ENCODE peak calls at places on chromosomes 3 and 15, in six cellular contexts. A, E, P, Z, Y and H are unnamed samples. For H3K36me3 and H3K27me3, the result is how much of the 10 kb centered on the place peaks cover.

GRCh38 chr15:81235781-81236507 is 39.3 kb downstream of the IL16 start:
- DNase-seq in Z (no peak), Y (no peak), P (peak), E (peak), A (no peak), H (no peak)

GRCh38 chr3:64293121-64293520 is 67.9 kb upstream of the PRICKLE2 start:
- DNase-seq in A (no peak), E (no peak), Y (no peak), P (no peak), Z (no peak), H (no peak)

GRCh38 chr15:63094495-63094931 is 27.1 kb upstream of the LACTB start:
- DNase-seq in Y (no peak), Z (no peak), P (no peak), E (no peak), A (no peak), H (no peak)

GRCh38 chr3:57157666-57158065 is 7.5 kb downstream of the IL17RD start:
- DNase-seq in Y (no peak), Z (no peak), P (no peak), E (no peak), A (no peak), H (no peak)

GRCh38 chr15:79769933-79770332 is 126.9 kb downstream of the MTHFS start:
- DNase-seq in Z (no peak), Y (no peak), E (no peak), A (no peak), P (no peak), H (no peak)

GRCh38 chr3:81554805-81555204 is 206.6 kb downstream of the GBE1 start:
- DNase-seq in Z (no peak), Y (peak), A (peak), E (no peak), P (no peak), H (no peak)

GRCh38 chr15:64112077-64112772 is 16.4 kb downstream of the SNX1 start:
- DNase-seq in Y (no peak), A (no peak), Z (no peak), E (no peak), P (no peak), H (no peak)

GRCh38 chr15:45276851-45277250 is 24.8 kb downstream of the SLC28A2 start:
- DNase-seq in A (peak), E (no peak), Z (no peak), P (no peak), Y (no peak), H (peak)

GRCh38 chr3:141379250-141379872 is 11.1 kb downstream of the ZBTB38 start:
- DNase-seq in P (no peak), A (no peak), Z (no peak), E (no peak), Y (no peak), H (no peak)

GRCh38 chr3:159766563-159767185 is 222.0 kb upstream of the IL12A start:
- DNase-seq in Y (peak), P (no peak), E (no peak), A (peak), Z (no peak), H (peak)

GRCh38 chr3:48410205-48411040 is 19.5 kb downstream of the PLXNB1 start:
- DNase-seq in Z (no peak), A (no peak), P (no peak), E (no peak), Y (peak), H (peak)

GRCh38 chr3:5411786-5412185 is 224.3 kb downstream of the EDEM1 start:
- DNase-seq in E (no peak), A (no peak), P (no peak), Y (no peak), Z (no peak), H (no peak)

GRCh38 chr3:56939759-56940323 is 120.6 kb upstream of the SPATA12 start:
- DNase-seq in P (no peak), E (no peak), A (peak), Y (no peak), Z (no peak), H (peak)

GRCh38 chr3:82581350-82581749 is 819.9 kb upstream of the GBE1 start:
- DNase-seq in E (no peak), Z (no peak), Y (no peak), A (peak), P (no peak), H (peak)

GRCh38 chr3:175493296-175493695 is 634.2 kb downstream of the NAALADL2 start:
- DNase-seq in P (no peak), Z (no peak), Y (no peak), A (no peak), E (no peak), H (no peak)

GRCh38 chr3:23272820-23273219 is 69.7 kb downstream of the UBE2E2 start:
- DNase-seq in Z (no peak), Y (no peak), A (no peak), P (no peak), E (no peak), H (no peak)

GRCh38 chr3:124276863-124277515 is 285.1 kb upstream of the ROPN1 start:
- DNase-seq in E (no peak), Z (no peak), Y (peak), A (no peak), P (no peak), H (no peak)

GRCh38 chr15:38398134-38398533 is 55.8 kb upstream of the FAM98B start:
- DNase-seq in E (no peak), P (peak), Z (peak), A (no peak), Y (no peak), H (no peak)

GRCh38 chr3:8416965-8417364 is 84.7 kb upstream of the LMCD1 start:
- DNase-seq in A (peak), Y (no peak), E (peak), Z (peak), P (no peak), H (no peak)

GRCh38 chr3:23992051-23992628 is 47.1 kb downstream of the NR1D2 start:
- DNase-seq in Y (no peak), A (peak), E (no peak), Z (no peak), P (no peak), H (no peak)

GRCh38 chr15:60972301-60972700 is 256.8 kb downstream of the RORA start:
- DNase-seq in P (peak), Y (no peak), E (no peak), Z (no peak), A (no peak), H (no peak)

GRCh38 chr15:51281368-51281967 is 56.9 kb downstream of the CYP19A1 start:
- DNase-seq in Z (peak), P (no peak), Y (peak), E (peak), A (peak), H (peak)

GRCh38 chr15:34119291-34119690 is 17.4 kb downstream of the PGBD4 start:
- DNase-seq in Z (no peak), Y (no peak), E (no peak), P (no peak), A (no peak), H (no peak)

GRCh38 chr3:23019596-23020300 is 183.4 kb upstream of the UBE2E2 start:
- DNase-seq in Y (no peak), E (no peak), Z (no peak), A (no peak), P (no peak), H (no peak)

GRCh38 chr3:76024640-76025039 is 239.3 kb upstream of the ZNF717 start:
- DNase-seq in E (no peak), A (peak), Z (no peak), P (no peak), Y (no peak), H (no peak)

GRCh38 chr3:51718547-51719412 is 11.9 kb downstream of the GRM2 start:
- DNase-seq in Z (peak), E (peak), Y (peak), P (no peak), A (peak), H (peak)

GRCh38 chr3:72120806-72121778 is 336.1 kb upstream of the PROK2 start:
- DNase-seq in Z (no peak), A (no peak), E (no peak), Y (no peak), P (no peak), H (no peak)

GRCh38 chr3:111210003-111210699 is 138.5 kb downstream of the NECTIN3 start:
- DNase-seq in E (no peak), P (peak), A (peak), Y (no peak), Z (no peak), H (no peak)

GRCh38 chr15:28725556-28725955 is 13.3 kb upstream of the GOLGA8M start:
- DNase-seq in P (no peak), E (no peak), Z (no peak), A (no peak), Y (no peak), H (no peak)

GRCh38 chr3:94036909-94037507 is 8.6 kb upstream of the STX19 start:
- DNase-seq in E (no peak), Z (no peak), Y (no peak), A (peak), P (no peak), H (peak)

GRCh38 chr3:157146664-157147082 is 13.3 kb downstream of the CCNL1 start:
- DNase-seq in E (no peak), A (no peak), Z (no peak), P (no peak), Y (no peak), H (no peak)

GRCh38 chr15:49045691-49046112 is 544 bp downstream of the SECISBP2L start:
- DNase-seq in Y (no peak), E (no peak), Z (no peak), A (peak), P (no peak), H (no peak)

GRCh38 chr15:67080118-67080899 is 14.9 kb downstream of the SMAD3 start:
- DNase-seq in Z (no peak), A (no peak), E (no peak), Y (peak), P (peak), H (no peak)

DNA sequence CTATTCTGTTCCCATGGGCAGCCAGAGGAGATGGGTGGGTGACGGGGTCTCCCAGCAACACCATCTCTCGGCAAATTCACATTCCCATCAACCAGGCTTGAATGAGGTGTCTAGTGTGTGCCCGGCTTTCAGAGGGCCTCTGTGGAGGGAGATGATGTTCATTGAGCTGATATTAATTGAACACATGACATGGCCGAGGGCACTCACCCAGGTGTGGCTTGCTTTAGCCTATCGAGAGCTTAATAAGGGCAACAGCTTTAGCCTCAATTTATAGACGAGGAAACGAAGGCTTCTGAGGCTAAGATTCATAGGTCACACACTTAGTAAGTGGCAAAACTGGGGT is 287.9 kb downstream of the UACA start:
- DNase-seq in Z (no peak), P (no peak), A (no peak), Y (no peak), E (no peak), H (no peak)
- H3K4me3 ChIP-seq in Z (no peak), P (no peak), A (no peak), Y (peak), E (no peak), H (no peak)

GRCh38 chr3:69944931-69945493 is 54.5 kb upstream of the SAMMSON start:
- DNase-seq in Z (no peak), Y (no peak), A (no peak), P (no peak), E (no peak), H (no peak)
- H3K36me3 ChIP-seq in Z (under half), Y (under half), A (under half), P (under half), E (under half), H (under half)

GRCh38 chr3:163776753-163777152 is 1301.5 kb downstream of the SI start:
- DNase-seq in E (no peak), Y (no peak), A (no peak), Z (no peak), P (no peak), H (no peak)

GRCh38 chr3:163768048-163768447 is 1310.2 kb downstream of the SI start:
- DNase-seq in Y (no peak), P (no peak), Z (no peak), A (no peak), E (no peak), H (no peak)

GRCh38 chr3:163773136-163773535 is 1305.2 kb downstream of the SI start:
- DNase-seq in P (no peak), Y (no peak), A (no peak), E (no peak), Z (no peak), H (no peak)
- H3K27me3 ChIP-seq in P (under half), Y (under half), A (under half), E (under half), Z (under half), H (under half)

DNA sequence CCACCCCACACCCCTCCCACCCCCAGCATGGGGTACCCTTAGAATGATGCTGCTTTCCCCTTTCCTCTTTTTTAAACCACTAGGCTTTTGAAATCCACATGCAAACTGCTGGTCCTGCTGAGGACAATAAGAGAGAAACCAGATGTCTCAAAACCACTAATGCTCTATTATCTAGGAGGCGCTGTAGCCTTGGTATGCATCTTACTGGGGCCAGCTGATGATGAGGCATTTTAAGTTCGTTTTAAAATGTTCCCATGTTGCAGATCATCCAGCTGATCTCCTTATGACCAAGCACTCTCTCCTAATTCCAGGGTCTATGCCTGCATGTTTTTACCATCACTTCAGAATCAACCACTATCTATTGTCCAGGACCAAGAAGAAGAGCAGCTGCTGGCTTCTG is 1.3 kb downstream of the NME9 start:
- DNase-seq in A (peak), Z (no peak), Y (no peak), E (no peak), P (no peak), H (peak)
- H3K4me3 ChIP-seq in A (no peak), Z (no peak), Y (no peak), E (no peak), P (no peak), H (no peak)

DNA sequence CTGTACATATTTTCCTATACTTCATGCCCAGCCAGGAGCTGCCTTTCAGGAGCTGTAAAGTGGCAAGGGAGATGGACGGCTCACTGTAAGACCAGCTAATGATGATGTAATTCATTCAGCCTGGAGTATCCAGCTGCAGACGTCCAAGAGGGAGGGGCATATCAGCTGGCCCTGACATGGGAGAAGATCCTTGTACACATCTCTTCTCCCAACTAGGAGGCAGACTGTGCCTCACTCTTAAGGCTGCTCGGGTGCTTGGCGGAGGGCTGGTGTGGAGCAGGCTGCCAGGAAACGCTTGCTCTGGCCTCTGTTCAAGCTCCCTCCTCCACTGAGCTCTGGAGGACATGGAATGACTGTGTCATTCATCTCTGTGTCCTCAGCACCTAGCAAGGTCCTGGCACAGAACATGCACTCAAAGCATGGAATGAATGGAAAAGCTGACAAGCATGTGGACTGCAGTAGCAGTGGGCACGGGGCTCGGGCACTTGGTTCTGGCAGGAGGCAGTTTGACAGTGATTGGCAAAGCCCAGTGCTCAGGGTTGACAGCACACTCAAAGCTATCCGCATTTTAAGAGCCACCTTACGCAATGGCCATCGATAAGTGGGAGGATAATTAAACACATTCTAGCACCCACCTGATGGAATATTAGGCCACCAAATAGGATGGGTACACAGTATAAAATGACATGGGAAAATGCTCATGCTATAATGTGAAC is 72.4 kb downstream of the TBC1D2B start:
- DNase-seq in Y (peak), A (no peak), Z (peak), P (peak), E (peak), H (no peak)
- H3K36me3 ChIP-seq in Y (under half), A (under half), Z (under half), P (under half), E (under half), H (under half)

DNA sequence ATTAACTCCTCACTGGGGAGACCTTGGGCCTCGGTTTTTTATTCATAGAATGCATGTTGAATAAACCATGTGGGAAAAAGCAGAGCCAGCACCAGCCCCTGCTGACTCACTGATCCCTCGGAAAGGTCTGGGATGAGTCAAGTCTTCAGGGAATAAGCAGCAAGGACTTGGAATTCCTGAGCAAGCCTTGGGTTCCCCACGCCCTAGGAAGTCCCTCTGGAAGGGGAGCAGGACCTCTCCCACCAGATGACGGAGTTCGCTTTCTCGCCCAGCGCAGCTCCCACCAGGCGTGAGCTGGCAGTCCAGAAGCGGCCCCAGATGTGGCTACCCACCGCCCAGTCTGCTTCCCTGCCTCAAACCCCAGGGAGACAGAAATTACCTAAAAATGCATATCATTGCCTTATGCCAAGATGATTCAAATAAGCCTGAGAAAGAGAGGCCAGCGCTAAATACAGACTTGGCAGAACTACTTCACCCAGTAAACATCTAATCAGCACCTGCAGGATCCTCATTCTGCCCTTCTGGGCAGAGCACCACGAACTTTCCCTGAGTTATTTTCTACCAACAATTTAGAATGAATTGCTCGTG is 45.5 kb downstream of the BTD start:
- DNase-seq in A (no peak), P (peak), E (peak), Z (no peak), Y (peak), H (no peak)
- H3K27me3 ChIP-seq in A (under half), P (under half), E (under half), Z (under half), Y (under half), H (under half)

GRCh38 chr15:25862469-25863066 is 559 bp downstream of the ATP10A start:
- DNase-seq in Z (no peak), A (peak), P (no peak), Y (no peak), E (no peak), H (peak)

GRCh38 chr15:25864966-25865365 is 1.8 kb upstream of the ATP10A start:
- DNase-seq in A (no peak), E (no peak), Y (no peak), P (no peak), Z (no peak), H (no peak)

GRCh38 chr15:25862087-25862468 is 1.0 kb downstream of the ATP10A start:
- DNase-seq in Z (no peak), Y (no peak), A (peak), P (no peak), E (no peak), H (no peak)

GRCh38 chr15:25863067-25863967 is at the start of gene ATP10A:
- DNase-seq in E (no peak), Z (no peak), P (no peak), A (peak), Y (peak), H (peak)

GRCh38 chr15:25863968-25864580 is 947 bp upstream of the ATP10A start:
- DNase-seq in P (no peak), A (no peak), Z (no peak), Y (no peak), E (no peak), H (peak)
- H3K4me3 ChIP-seq in P (peak), A (peak), Z (no peak), Y (peak), E (no peak), H (no peak)

DNA sequence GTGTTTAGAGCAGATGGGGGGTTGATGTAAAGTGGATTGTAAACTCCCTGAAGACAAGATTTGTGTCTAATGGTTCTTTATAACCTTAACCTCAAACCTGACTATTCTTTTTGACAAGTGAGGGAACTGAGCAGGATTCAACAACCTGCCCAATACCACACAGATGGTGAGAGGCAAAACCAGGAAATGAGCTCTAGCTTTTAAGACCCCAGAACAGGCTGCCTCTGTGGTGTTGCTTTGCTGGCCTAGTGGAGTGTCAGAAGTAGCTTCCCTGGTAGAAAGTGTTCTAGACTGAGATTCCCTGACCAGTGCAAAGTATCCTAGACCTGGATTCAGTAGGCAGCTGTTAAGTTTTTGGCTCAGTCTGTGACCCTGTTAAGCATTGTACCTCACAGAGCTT is 9.0 kb downstream of the GPR87 start:
- DNase-seq in Z (no peak), P (no peak), E (no peak), A (no peak), Y (no peak), H (no peak)
- H3K36me3 ChIP-seq in Z (under half), P (under half), E (under half), A (under half), Y (under half), H (under half)

GRCh38 chr15:65373163-65373651 is 4.6 kb downstream of the IGDCC3 start:
- DNase-seq in E (no peak), Y (no peak), P (no peak), Z (no peak), A (no peak), H (peak)

GRCh38 chr15:65375871-65376552 is 1.8 kb downstream of the IGDCC3 start:
- DNase-seq in A (no peak), E (no peak), P (no peak), Y (no peak), Z (no peak), H (peak)

GRCh38 chr15:65372787-65373067 is 5.1 kb downstream of the IGDCC3 start:
- DNase-seq in P (no peak), E (no peak), Y (no peak), A (no peak), Z (no peak), H (peak)

GRCh38 chr15:65374831-65375401 is 2.9 kb downstream of the IGDCC3 start:
- DNase-seq in E (no peak), Y (no peak), Z (no peak), P (no peak), A (no peak), H (no peak)

DNA sequence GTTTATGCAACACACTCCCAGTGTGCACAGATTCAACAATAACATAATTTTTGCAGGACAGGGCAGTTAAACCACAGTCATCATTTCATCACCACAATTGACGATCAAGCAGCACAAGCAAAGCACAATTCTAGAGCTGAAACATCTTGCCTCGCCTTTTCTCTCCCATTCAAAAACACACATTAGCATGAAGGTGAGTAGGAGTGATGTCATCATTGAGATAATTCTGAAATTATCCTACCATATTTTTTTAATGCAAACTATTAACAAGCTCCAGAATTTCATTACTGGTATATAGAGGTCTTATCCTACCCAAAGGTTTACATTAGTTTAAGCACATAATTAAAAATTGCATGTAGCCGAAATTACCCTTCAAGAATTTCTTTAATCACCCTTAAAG is 3.5 kb downstream of the IGDCC3 start:
- DNase-seq in A (no peak), P (no peak), E (no peak), Z (no peak), Y (no peak), H (no peak)
- H3K27me3 ChIP-seq in A (under half), P (under half), E (under half), Z (half or more), Y (under half), H (under half)